ENCODE peak calls at places on chromosomes 1 and 21, in five cellular contexts. W is endothelial cell; C is pancreas; A is activated CD8-positive, alpha-beta T cell treated with anti-CD3 and anti-CD28 coated beads for 36 hours; G is CD4-positive, alpha-beta T cell. J is an unnamed sample.
A peak's percentile ranks its signal among the peaks of the same experiment; 100 is the strongest.

GRCh38 chr1:202056644-202057334 is 46.4 kb downstream of the ELF3 start:
- DNase-seq in W (no peak), A (no peak), C (peak; percentile 88), G (no peak), J (no peak)

GRCh38 chr1:220755316-220755715 is 7.2 kb downstream of the MTARC2 start:
- DNase-seq in A (no peak), G (no peak), C (no peak), W (no peak), J (no peak)

GRCh38 chr1:31243451-31244286 is 4.0 kb upstream of the NKAIN1 start:
- DNase-seq in G (no peak), C (no peak), A (no peak), W (no peak), J (no peak)

GRCh38 chr1:75083848-75084514 is 50.2 kb upstream of the LHX8 start:
- DNase-seq in C (no peak), W (no peak), A (no peak), G (no peak), J (no peak)

GRCh38 chr1:214791961-214792360 is 189.0 kb downstream of the CENPF start:
- DNase-seq in G (no peak), C (no peak), A (no peak), W (no peak), J (no peak)

GRCh38 chr1:225896937-225897549 is 8.1 kb upstream of the LEFTY1 start:
- DNase-seq in A (peak; percentile 85), C (no peak), G (peak; percentile 59), W (no peak), J (no peak)

GRCh38 chr1:61931587-61932279 is 189.5 kb downstream of the PATJ start:
- DNase-seq in W (no peak), G (no peak), A (no peak), C (no peak), J (no peak)

GRCh38 chr1:163227126-163227525 is 24.4 kb upstream of the RGS5 start:
- DNase-seq in G (no peak), C (no peak), A (no peak), W (no peak), J (no peak)

GRCh38 chr21:26833460-26833939 is 11.7 kb downstream of the ADAMTS1 start:
- DNase-seq in A (no peak), C (no peak), W (no peak), G (no peak), J (no peak)

GRCh38 chr1:236073307-236073897 is 8.5 kb upstream of the NID1 start:
- DNase-seq in C (no peak), A (no peak), G (no peak), W (no peak), J (no peak)

GRCh38 chr1:234281826-234282489 is 91.3 kb upstream of the COA6 start:
- DNase-seq in A (no peak), C (no peak), G (no peak), W (no peak), J (no peak)

GRCh38 chr1:161367684-161368398 is at the start of gene CFAP126:
- DNase-seq in C (no peak), G (no peak), A (peak; percentile 66), W (peak; percentile 28), J (no peak)

GRCh38 chr1:2050793-2051682 is 827 bp downstream of the PRKCZ start:
- DNase-seq in A (peak; percentile 28), C (peak; percentile 72), G (no peak), W (no peak), J (no peak)

GRCh38 chr21:41228006-41228370 is 60.0 kb downstream of the BACE2 start:
- DNase-seq in C (no peak), W (no peak), G (no peak), A (peak; percentile 46), J (no peak)

GRCh38 chr1:100036718-100037664 is 67.2 kb downstream of the SLC35A3 start:
- DNase-seq in C (no peak), A (no peak), W (no peak), G (no peak), J (no peak)

GRCh38 chr1:36411674-36412648 is 14.3 kb upstream of the LSM10 start:
- DNase-seq in G (no peak), A (peak; percentile 84), W (no peak), C (no peak), J (no peak)

GRCh38 chr1:26677306-26678115 is 18.3 kb upstream of the ARID1A start:
- DNase-seq in W (peak; percentile 55), G (peak; percentile 50), C (peak; percentile 88), A (peak; percentile 75), J (no peak)

GRCh38 chr21:35711661-35712060 is 348.7 kb downstream of the SETD4 start:
- DNase-seq in G (no peak), W (no peak), C (no peak), A (no peak), J (no peak)

GRCh38 chr1:240941706-240942370 is 329.9 kb upstream of the GREM2 start:
- DNase-seq in C (no peak), G (no peak), A (no peak), W (no peak), J (no peak)

GRCh38 chr1:240942901-240943300 is 330.9 kb upstream of the GREM2 start:
- DNase-seq in C (no peak), G (no peak), A (no peak), W (no peak), J (no peak)

GRCh38 chr1:240947438-240948224 is 335.7 kb upstream of the GREM2 start:
- DNase-seq in A (no peak), C (no peak), W (no peak), G (no peak), J (no peak)

GRCh38 chr1:240946926-240947325 is 335.0 kb upstream of the GREM2 start:
- DNase-seq in G (no peak), W (peak; percentile 47), A (peak; percentile 25), C (no peak), J (no peak)
- TF ChIP-seq CTCF in G (no peak), W (peak; percentile 55), A (peak; percentile 30), C (no peak), J (no peak)

GRCh38 chr1:34985063-34985770 is at the start of gene TMEM35B:
- DNase-seq in G (peak; percentile 83), A (peak; percentile 82), W (peak; percentile 61), C (peak; percentile 88), J (peak; percentile 43)
- TF ChIP-seq CTCF in G (peak; percentile 33), A (peak; percentile 29), W (no peak), C (no peak), J (no peak)

GRCh38 chr1:88876573-88877335 is 14.6 kb downstream of the GTF2B start:
- DNase-seq in G (no peak), A (no peak), C (no peak), W (no peak), J (no peak)

GRCh38 chr1:88875595-88875994 is 15.8 kb downstream of the GTF2B start:
- DNase-seq in W (no peak), C (no peak), G (no peak), A (no peak), J (no peak)

GRCh38 chr1:88878731-88879130 is 12.6 kb downstream of the GTF2B start:
- DNase-seq in G (no peak), A (no peak), C (no peak), W (no peak), J (no peak)

GRCh38 chr1:88877911-88878310 is 13.5 kb downstream of the GTF2B start:
- DNase-seq in A (no peak), C (no peak), W (no peak), G (no peak), J (no peak)

GRCh38 chr1:88877382-88877825 is 14.0 kb downstream of the GTF2B start:
- DNase-seq in W (no peak), C (no peak), A (no peak), G (no peak), J (no peak)
- TF ChIP-seq CTCF in W (peak; percentile 91), C (no peak), A (peak; percentile 85), G (peak; percentile 90), J (no peak)

GRCh38 chr1:206809504-206810084 is 37.3 kb upstream of the IL10 start:
- DNase-seq in W (peak; percentile 13), C (no peak), G (no peak), A (peak; percentile 67), J (no peak)
- TF ChIP-seq CTCF in W (no peak), C (no peak), G (peak; percentile 62), A (peak; percentile 50), J (no peak)

DNA sequence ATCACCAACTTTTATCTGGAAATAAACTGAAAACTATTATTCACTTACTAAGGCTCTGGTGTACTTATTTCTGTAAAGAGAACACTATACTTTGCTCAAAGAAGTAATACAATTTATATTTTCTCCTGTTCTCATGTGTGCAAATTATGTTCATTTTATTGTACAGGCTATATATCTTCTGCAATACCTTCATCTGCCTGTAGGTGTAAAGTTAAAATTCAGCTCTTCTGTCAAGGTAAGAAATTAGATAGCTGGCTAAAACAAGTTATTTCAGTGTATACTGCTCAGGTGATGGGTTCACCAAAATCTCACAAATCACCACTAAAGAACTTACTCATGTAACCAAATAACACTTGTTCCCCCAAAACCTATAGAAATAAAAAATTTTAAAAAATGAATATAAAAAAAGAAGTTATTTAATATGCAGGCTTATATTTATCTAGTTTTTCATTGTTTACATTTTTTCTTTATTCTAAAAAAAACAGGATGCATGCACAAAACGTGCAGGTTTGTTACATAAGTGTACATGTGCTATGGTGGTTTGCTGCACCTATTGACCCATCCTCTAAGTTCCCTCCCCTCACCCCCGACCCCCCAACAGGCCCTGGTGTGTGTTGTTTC is 81.5 kb downstream of the PTGER3 start:
- DNase-seq in C (no peak), A (no peak), W (no peak), G (no peak), J (no peak)
- TF ChIP-seq CTCF in C (peak; percentile 25), A (peak; percentile 53), W (peak; percentile 93), G (peak; percentile 52), J (no peak)

DNA sequence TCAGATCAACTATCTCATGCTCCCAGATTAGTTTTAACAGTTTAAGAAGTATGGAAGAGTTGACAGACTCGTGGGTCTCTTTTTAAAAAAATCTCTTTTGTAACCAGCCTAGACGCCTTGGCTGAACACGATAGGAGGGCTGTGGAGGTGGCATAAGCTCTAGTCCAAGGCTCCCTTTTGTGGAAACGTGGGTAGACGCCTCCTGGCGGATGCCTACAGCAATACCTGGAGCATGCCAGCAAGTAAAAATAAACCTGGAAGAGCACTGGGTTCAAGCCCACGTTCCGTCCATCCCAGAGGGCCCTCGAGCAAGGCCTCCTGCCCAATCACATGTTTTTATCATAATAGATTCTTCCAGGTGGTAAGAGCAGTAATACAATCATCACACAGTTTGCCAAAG is 87.9 kb downstream of the RGS7 start:
- DNase-seq in W (peak; percentile 6), C (peak; percentile 57), G (no peak), A (no peak), J (no peak)
- TF ChIP-seq CTCF in W (no peak), C (no peak), G (no peak), A (no peak), J (no peak)

GRCh38 chr1:178282949-178283367 is 189.1 kb downstream of the RASAL2 start:
- DNase-seq in G (no peak), C (no peak), A (no peak), W (no peak), J (no peak)
- TF ChIP-seq CTCF in G (no peak), C (no peak), A (no peak), W (peak; percentile 37), J (no peak)

J was measured in omental fat pad.